ENCODE peak calls at places on chromosomes 13 and 19, in seven cellular contexts. H, N, I, D, M, Y and V are unnamed samples.

GRCh38 chr13:28754698-28755545 is 36.2 kb upstream of the SLC46A3 start:
- DNase-seq in M (peak; percentile 3), Y (no peak), H (no peak), D (no peak), I (no peak), N (peak; percentile 49), V (no peak)

GRCh38 chr19:18610245-18610555 is 2.5 kb upstream of the TMEM59L start:
- DNase-seq in Y (no peak), M (no peak), H (no peak), D (no peak), N (no peak), I (no peak), V (no peak)

GRCh38 chr19:377801-378581 is 31.0 kb downstream of the C2CD4C start:
- DNase-seq in H (no peak), D (no peak), I (peak; percentile 25), N (no peak), Y (no peak), M (no peak), V (no peak)

GRCh38 chr13:39374741-39375189 is 228.2 kb downstream of the LHFPL6 start:
- DNase-seq in H (no peak), Y (no peak), N (no peak), I (no peak), M (no peak), D (no peak), V (no peak)

GRCh38 chr13:99015606-99016520 is 38.0 kb upstream of the DOCK9 start:
- DNase-seq in M (no peak), I (no peak), Y (no peak), N (no peak), H (no peak), D (no peak), V (no peak)

GRCh38 chr19:17847538-17848366 is at the start of gene JAK3:
- DNase-seq in N (peak; percentile 74), D (peak; percentile 87), Y (peak; percentile 74), M (peak; percentile 89), H (peak; percentile 79), I (no peak), V (no peak)

GRCh38 chr19:45819769-45820168 is 4.7 kb upstream of the RSPH6A start:
- DNase-seq in D (no peak), Y (no peak), I (no peak), M (no peak), N (no peak), H (peak; percentile 10), V (no peak)

GRCh38 chr19:917323-918151 is at the start of gene KISS1R:
- DNase-seq in D (peak; percentile 71), N (no peak), H (peak; percentile 65), Y (peak; percentile 11), I (peak; percentile 50), M (peak; percentile 46), V (peak; percentile 40)

GRCh38 chr19:58581227-58582141 is 8.3 kb upstream of the MZF1 start:
- DNase-seq in M (peak; percentile 90), D (peak; percentile 87), N (peak; percentile 92), H (no peak), Y (no peak), I (no peak), V (no peak)

GRCh38 chr19:29711584-29712132 is 3.4 kb downstream of the C19orf12 start:
- DNase-seq in N (no peak), D (no peak), Y (no peak), I (no peak), H (no peak), M (no peak), V (no peak)

GRCh38 chr19:50203281-50204080 is at the start of gene MYH14:
- DNase-seq in I (peak; percentile 87), N (peak; percentile 93), D (peak; percentile 93), M (peak; percentile 20), Y (no peak), H (peak; percentile 52), V (peak; percentile 46)

GRCh38 chr19:29540128-29540527 is 14.3 kb downstream of the VSTM2B start:
- DNase-seq in D (no peak), H (no peak), N (no peak), Y (no peak), I (no peak), M (no peak), V (no peak)

GRCh38 chr19:4567584-4568071 is 8.1 kb upstream of the SEMA6B start:
- DNase-seq in M (peak; percentile 63), I (peak; percentile 28), N (peak; percentile 74), D (peak; percentile 91), Y (peak; percentile 59), H (peak; percentile 78), V (peak; percentile 24)

GRCh38 chr19:42153606-42154405 is 21.6 kb upstream of the POU2F2 start:
- DNase-seq in I (peak; percentile 36), N (no peak), Y (no peak), H (no peak), D (no peak), M (no peak), V (no peak)